ENCODE peak calls at places on chromosomes 3 and 15, in eight cellular contexts. Y, D, R, F, B, U, L and N are unnamed samples.

GRCh38 chr15:55907797-55908196 is 85.6 kb downstream of the NEDD4 start:
- DNase-seq in L (no peak), R (peak), D (no peak), B (peak), U (no peak), F (no peak), Y (no peak), N (no peak)

GRCh38 chr3:194575484-194576210 is 57.6 kb downstream of the TMEM44 start:
- DNase-seq in Y (no peak), D (no peak), B (peak), F (no peak), R (peak), L (no peak), U (no peak), N (no peak)

GRCh38 chr15:62868507-62868906 is 174.0 kb upstream of the TPM1 start:
- DNase-seq in Y (no peak), R (peak), D (no peak), B (no peak), U (no peak), L (no peak), F (no peak), N (no peak)

GRCh38 chr15:67076147-67076843 is 10.9 kb downstream of the SMAD3 start:
- DNase-seq in B (peak), U (no peak), R (peak), Y (peak), L (no peak), D (peak), F (no peak), N (no peak)

GRCh38 chr15:78098131-78098755 is 5.9 kb downstream of the SH2D7 start:
- DNase-seq in L (peak), B (no peak), D (no peak), Y (no peak), U (no peak), F (no peak), R (no peak), N (no peak)

GRCh38 chr15:59296181-59296617 is 76.5 kb downstream of the MYO1E start:
- DNase-seq in Y (no peak), R (peak), D (no peak), U (no peak), B (peak), F (no peak), L (no peak), N (no peak)

GRCh38 chr3:51530485-51530884 is 8.0 kb upstream of the RAD54L2 start:
- DNase-seq in L (no peak), R (peak), D (no peak), B (no peak), F (no peak), Y (no peak), U (no peak), N (no peak)

GRCh38 chr3:9179826-9180763 is 69.4 kb downstream of the SRGAP3 start:
- DNase-seq in R (no peak), B (no peak), Y (peak), U (no peak), D (no peak), F (no peak), L (no peak), N (peak)

GRCh38 chr15:38736686-38737085 is 172.1 kb upstream of the RASGRP1 start:
- DNase-seq in Y (no peak), R (no peak), F (no peak), L (no peak), B (no peak), D (no peak), U (no peak), N (no peak)

GRCh38 chr3:169886671-169887070 is 16.9 kb upstream of the LRRC31 start:
- DNase-seq in L (no peak), U (no peak), B (peak), D (no peak), R (peak), F (no peak), Y (no peak), N (no peak)

GRCh38 chr15:58522391-58522790 is 90.6 kb downstream of the LIPC start:
- DNase-seq in R (no peak), Y (no peak), U (no peak), L (no peak), F (no peak), D (no peak), B (no peak), N (no peak)

GRCh38 chr15:42854576-42854975 is 66.0 kb downstream of the TTBK2 start:
- DNase-seq in L (no peak), Y (no peak), U (no peak), R (no peak), B (no peak), D (no peak), F (no peak), N (no peak)

GRCh38 chr3:45992820-45993219 is 2.8 kb downstream of the FYCO1 start:
- DNase-seq in F (no peak), U (no peak), L (no peak), R (peak), B (peak), Y (no peak), D (no peak), N (no peak)

GRCh38 chr15:68209735-68210408 is 4.7 kb upstream of the CALML4 start:
- DNase-seq in Y (peak), U (no peak), R (no peak), D (peak), B (no peak), L (no peak), F (no peak), N (no peak)

GRCh38 chr3:131537531-131537930 is 34.8 kb upstream of the MRPL3 start:
- DNase-seq in B (no peak), R (no peak), L (no peak), D (no peak), F (no peak), U (no peak), Y (no peak), N (no peak)